ENCODE peak calls at places on chromosome 4, in four cellular contexts. G, L, K and C are unnamed samples.
A peak's percentile ranks its signal among the peaks of the same experiment; 100 is the strongest.

GRCh38 chr4:8198206-8198905 is 734 bp upstream of the SH3TC1 start:
- DNase-seq in K (no peak), G (no peak), L (no peak), C (peak; percentile 65)

GRCh38 chr4:48746608-48747374 is 33.3 kb downstream of the FRYL start:
- DNase-seq in G (no peak), L (no peak), K (no peak), C (no peak)

GRCh38 chr4:137602401-137602800 is 70.1 kb upstream of the PCDH18 start:
- DNase-seq in L (no peak), K (no peak), G (no peak), C (no peak)

GRCh38 chr4:16457944-16458343 is 231.7 kb upstream of the TAPT1 start:
- DNase-seq in K (no peak), G (no peak), L (no peak), C (peak; percentile 16)

GRCh38 chr4:53671757-53672156 is 80.5 kb upstream of the LNX1 start:
- DNase-seq in K (no peak), G (no peak), L (peak; percentile 66), C (no peak)

GRCh38 chr4:85086721-85087120 is 120.2 kb upstream of the WDFY3 start:
- DNase-seq in K (no peak), G (no peak), L (no peak), C (no peak)

GRCh38 chr4:137660211-137660610 is 127.9 kb upstream of the PCDH18 start:
- DNase-seq in L (no peak), G (no peak), K (peak; percentile 49), C (no peak)

GRCh38 chr4:113758361-113758760 is 3.2 kb downstream of the CAMK2D start:
- DNase-seq in K (no peak), L (no peak), G (peak; percentile 47), C (no peak)

GRCh38 chr4:60296381-60296780 is 903.7 kb upstream of the ADGRL3 start:
- DNase-seq in G (peak; percentile 5), L (no peak), K (no peak), C (no peak)

GRCh38 chr4:111781611-111782010 is 363.6 kb upstream of the FAM241A start:
- DNase-seq in K (no peak), G (no peak), L (no peak), C (peak; percentile 63)

GRCh38 chr4:78169728-78170127 is 112.6 kb downstream of the FRAS1 start:
- DNase-seq in K (no peak), G (no peak), L (no peak), C (no peak)

GRCh38 chr4:40831462-40831861 is 81.7 kb downstream of the NSUN7 start:
- DNase-seq in L (no peak), G (no peak), K (no peak), C (no peak)

GRCh38 chr4:125390126-125390525 is 75.4 kb downstream of the FAT4 start:
- DNase-seq in L (no peak), G (peak; percentile 27), K (peak; percentile 76), C (peak; percentile 63)

GRCh38 chr4:14111730-14112171 is 484.2 kb upstream of the BOD1L1 start:
- DNase-seq in G (no peak), K (peak; percentile 58), L (no peak), C (peak; percentile 46)

GRCh38 chr4:186699298-186699697 is 24.4 kb downstream of the FAT1 start:
- DNase-seq in K (no peak), L (no peak), G (no peak), C (peak; percentile 62)

GRCh38 chr4:85407546-85407945 is 67.4 kb upstream of the ARHGAP24 start:
- DNase-seq in G (no peak), K (no peak), L (no peak), C (no peak)

GRCh38 chr4:94507708-94508107 is 56.0 kb downstream of the PDLIM5 start:
- DNase-seq in K (peak; percentile 94), G (peak; percentile 40), L (no peak), C (peak; percentile 95)